ENCODE peak calls at places on chromosome X, in eight cellular contexts. One of them, this sample, is unnamed. For H3K4me1, the result is how much of the 10 kb centered on the place peaks cover.

GRCh38 chrX:75181721-75182120 is 25.6 kb upstream of the ABCB7 start:
- DNase-seq in IMR-90: peak
- DNase-seq in HCT116: no peak
- DNase-seq in neuronal stem cell: no peak
- DNase-seq in GM23248: peak
- DNase-seq in GM23338: no peak
- DNase-seq in left ventricle myocardium inferior: no peak
- DNase-seq in heart right ventricle: no peak
- DNase-seq in this sample: peak

GRCh38 chrX:114841051-114841450 is 176.4 kb downstream of the IL13RA2 start:
- DNase-seq in HCT116: no peak
- DNase-seq in neuronal stem cell: no peak
- DNase-seq in GM23338: no peak
- DNase-seq in left ventricle myocardium inferior: no peak
- DNase-seq in heart right ventricle: no peak
- DNase-seq in IMR-90: peak
- DNase-seq in GM23248: peak
- DNase-seq in this sample: no peak

GRCh38 chrX:57573754-57574153 is 18.1 kb upstream of the ZXDB start:
- DNase-seq in heart right ventricle: no peak
- DNase-seq in GM23248: peak
- DNase-seq in IMR-90: peak
- DNase-seq in left ventricle myocardium inferior: no peak
- DNase-seq in GM23338: peak
- DNase-seq in HCT116: no peak
- DNase-seq in neuronal stem cell: peak
- DNase-seq in this sample: no peak

GRCh38 chrX:41529221-41529620 is 82.1 kb downstream of the NYX start:
- DNase-seq in GM23248: no peak
- DNase-seq in heart right ventricle: no peak
- DNase-seq in neuronal stem cell: no peak
- DNase-seq in GM23338: no peak
- DNase-seq in left ventricle myocardium inferior: no peak
- DNase-seq in IMR-90: no peak
- DNase-seq in HCT116: no peak
- DNase-seq in this sample: no peak

GRCh38 chrX:106928227-106928626 is 8.0 kb downstream of the CLDN2 start:
- DNase-seq in heart right ventricle: no peak
- DNase-seq in left ventricle myocardium inferior: no peak
- DNase-seq in neuronal stem cell: no peak
- DNase-seq in GM23248: no peak
- DNase-seq in IMR-90: no peak
- DNase-seq in GM23338: no peak
- DNase-seq in HCT116: no peak
- DNase-seq in this sample: no peak

GRCh38 chrX:150582338-150582948 is 14.0 kb downstream of the MTM1 start:
- DNase-seq in left ventricle myocardium inferior: no peak
- DNase-seq in heart right ventricle: no peak
- DNase-seq in GM23338: no peak
- DNase-seq in GM23248: peak
- DNase-seq in neuronal stem cell: no peak
- DNase-seq in HCT116: no peak
- DNase-seq in IMR-90: no peak
- DNase-seq in this sample: no peak

GRCh38 chrX:108537005-108537404 is 97.4 kb downstream of the COL4A5 start:
- DNase-seq in IMR-90: peak
- DNase-seq in GM23338: peak
- DNase-seq in neuronal stem cell: peak
- DNase-seq in left ventricle myocardium inferior: no peak
- DNase-seq in GM23248: peak
- DNase-seq in HCT116: peak
- DNase-seq in heart right ventricle: no peak
- DNase-seq in this sample: peak

GRCh38 chrX:46573896-46574336 is 351 bp downstream of the CHST7 start:
- DNase-seq in left ventricle myocardium inferior: peak
- DNase-seq in GM23338: peak
- DNase-seq in neuronal stem cell: peak
- DNase-seq in IMR-90: peak
- DNase-seq in GM23248: peak
- DNase-seq in heart right ventricle: peak
- DNase-seq in HCT116: no peak
- DNase-seq in this sample: peak

GRCh38 chrX:51494409-51494808 is 2.0 kb downstream of the NUDT11 start:
- DNase-seq in heart right ventricle: no peak
- DNase-seq in HCT116: no peak
- DNase-seq in GM23248: peak
- DNase-seq in IMR-90: no peak
- DNase-seq in neuronal stem cell: no peak
- DNase-seq in left ventricle myocardium inferior: no peak
- DNase-seq in GM23338: no peak
- DNase-seq in this sample: no peak

GRCh38 chrX:25010784-25011588 is 4.8 kb downstream of the ARX start:
- DNase-seq in HCT116: no peak
- DNase-seq in neuronal stem cell: no peak
- DNase-seq in GM23248: no peak
- DNase-seq in heart right ventricle: no peak
- DNase-seq in IMR-90: no peak
- DNase-seq in left ventricle myocardium inferior: no peak
- DNase-seq in GM23338: no peak
- DNase-seq in this sample: no peak

GRCh38 chrX:85561216-85561615 is 181.8 kb upstream of the POF1B start:
- DNase-seq in neuronal stem cell: no peak
- DNase-seq in GM23338: no peak
- DNase-seq in IMR-90: no peak
- DNase-seq in HCT116: no peak
- DNase-seq in GM23248: no peak
- DNase-seq in left ventricle myocardium inferior: no peak
- DNase-seq in heart right ventricle: no peak
- DNase-seq in this sample: no peak

GRCh38 chrX:101062171-101062570 is 10.3 kb upstream of the TRMT2B start:
- DNase-seq in heart right ventricle: no peak
- DNase-seq in GM23248: peak
- DNase-seq in left ventricle myocardium inferior: no peak
- DNase-seq in GM23338: peak
- DNase-seq in neuronal stem cell: no peak
- DNase-seq in HCT116: no peak
- DNase-seq in IMR-90: peak
- DNase-seq in this sample: no peak

GRCh38 chrX:111098874-111099273 is 2.9 kb downstream of the PAK3 start:
- DNase-seq in GM23248: peak
- DNase-seq in heart right ventricle: peak
- DNase-seq in neuronal stem cell: peak
- DNase-seq in HCT116: peak
- DNase-seq in left ventricle myocardium inferior: no peak
- DNase-seq in IMR-90: peak
- DNase-seq in GM23338: peak
- DNase-seq in this sample: no peak

DNA sequence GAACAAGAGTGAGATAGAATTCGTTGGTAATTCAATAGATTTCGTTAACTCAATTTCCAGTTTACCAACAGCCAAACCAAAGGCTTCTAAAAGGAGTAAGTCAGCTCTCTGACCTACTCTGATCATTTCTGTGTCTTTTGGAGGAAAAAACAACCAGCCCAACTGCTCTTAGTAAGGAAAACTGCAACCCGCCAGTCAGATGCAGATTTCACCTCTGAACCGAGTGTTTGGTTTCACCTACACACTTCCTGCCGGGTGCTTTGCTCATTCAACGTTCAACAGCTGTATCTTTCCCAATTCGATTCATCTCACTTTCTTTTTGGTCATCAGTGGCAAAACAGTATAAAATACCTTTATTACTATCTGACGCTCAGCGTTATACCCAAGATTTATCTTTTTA is 24.5 kb downstream of the TMSB4X start:
- DNase-seq in HCT116: no peak
- DNase-seq in GM23338: peak
- DNase-seq in IMR-90: peak
- DNase-seq in GM23248: no peak
- DNase-seq in heart right ventricle: no peak
- DNase-seq in neuronal stem cell: no peak
- DNase-seq in left ventricle myocardium inferior: no peak
- DNase-seq in this sample: no peak
- H3K27ac ChIP-seq in HCT116: no peak
- H3K27ac ChIP-seq in GM23338: peak
- H3K27ac ChIP-seq in IMR-90: no peak
- H3K27ac ChIP-seq in GM23248: no peak
- H3K27ac ChIP-seq in heart right ventricle: no peak
- H3K27ac ChIP-seq in neuronal stem cell: no peak
- H3K27ac ChIP-seq in left ventricle myocardium inferior: peak
- H3K27ac ChIP-seq in this sample: no peak

GRCh38 chrX:19881559-19881958 is 5.8 kb downstream of the SH3KBP1 start:
- DNase-seq in neuronal stem cell: no peak
- DNase-seq in HCT116: no peak
- DNase-seq in IMR-90: no peak
- DNase-seq in GM23338: no peak
- DNase-seq in GM23248: no peak
- DNase-seq in left ventricle myocardium inferior: no peak
- DNase-seq in heart right ventricle: no peak
- DNase-seq in this sample: no peak

GRCh38 chrX:19877431-19877830 is 10.0 kb downstream of the SH3KBP1 start:
- DNase-seq in IMR-90: no peak
- DNase-seq in neuronal stem cell: no peak
- DNase-seq in HCT116: no peak
- DNase-seq in left ventricle myocardium inferior: no peak
- DNase-seq in heart right ventricle: no peak
- DNase-seq in GM23338: no peak
- DNase-seq in GM23248: no peak
- DNase-seq in this sample: no peak

GRCh38 chrX:19876962-19877361 is 10.4 kb downstream of the SH3KBP1 start:
- DNase-seq in heart right ventricle: no peak
- DNase-seq in IMR-90: no peak
- DNase-seq in neuronal stem cell: no peak
- DNase-seq in HCT116: no peak
- DNase-seq in GM23338: no peak
- DNase-seq in GM23248: no peak
- DNase-seq in left ventricle myocardium inferior: no peak
- DNase-seq in this sample: no peak

GRCh38 chrX:19879742-19880378 is 7.5 kb downstream of the SH3KBP1 start:
- DNase-seq in GM23248: no peak
- DNase-seq in GM23338: no peak
- DNase-seq in IMR-90: no peak
- DNase-seq in heart right ventricle: no peak
- DNase-seq in left ventricle myocardium inferior: no peak
- DNase-seq in HCT116: no peak
- DNase-seq in neuronal stem cell: no peak
- DNase-seq in this sample: no peak

GRCh38 chrX:19879181-19879580 is 8.2 kb downstream of the SH3KBP1 start:
- DNase-seq in left ventricle myocardium inferior: no peak
- DNase-seq in heart right ventricle: no peak
- DNase-seq in IMR-90: no peak
- DNase-seq in GM23248: no peak
- DNase-seq in HCT116: no peak
- DNase-seq in neuronal stem cell: no peak
- DNase-seq in GM23338: peak
- DNase-seq in this sample: no peak
- H3K4me1 ChIP-seq in left ventricle myocardium inferior: under half
- H3K4me1 ChIP-seq in heart right ventricle: under half
- H3K4me1 ChIP-seq in IMR-90: under half
- H3K4me1 ChIP-seq in GM23248: under half
- H3K4me1 ChIP-seq in HCT116: under half
- H3K4me1 ChIP-seq in neuronal stem cell: under half
- H3K4me1 ChIP-seq in GM23338: under half
- H3K4me1 ChIP-seq in this sample: under half

GRCh38 chrX:11647048-11647650 is 18.6 kb downstream of the ARHGAP6 start:
- DNase-seq in left ventricle myocardium inferior: no peak
- DNase-seq in GM23338: no peak
- DNase-seq in HCT116: no peak
- DNase-seq in neuronal stem cell: no peak
- DNase-seq in IMR-90: no peak
- DNase-seq in heart right ventricle: no peak
- DNase-seq in GM23248: no peak
- DNase-seq in this sample: no peak

DNA sequence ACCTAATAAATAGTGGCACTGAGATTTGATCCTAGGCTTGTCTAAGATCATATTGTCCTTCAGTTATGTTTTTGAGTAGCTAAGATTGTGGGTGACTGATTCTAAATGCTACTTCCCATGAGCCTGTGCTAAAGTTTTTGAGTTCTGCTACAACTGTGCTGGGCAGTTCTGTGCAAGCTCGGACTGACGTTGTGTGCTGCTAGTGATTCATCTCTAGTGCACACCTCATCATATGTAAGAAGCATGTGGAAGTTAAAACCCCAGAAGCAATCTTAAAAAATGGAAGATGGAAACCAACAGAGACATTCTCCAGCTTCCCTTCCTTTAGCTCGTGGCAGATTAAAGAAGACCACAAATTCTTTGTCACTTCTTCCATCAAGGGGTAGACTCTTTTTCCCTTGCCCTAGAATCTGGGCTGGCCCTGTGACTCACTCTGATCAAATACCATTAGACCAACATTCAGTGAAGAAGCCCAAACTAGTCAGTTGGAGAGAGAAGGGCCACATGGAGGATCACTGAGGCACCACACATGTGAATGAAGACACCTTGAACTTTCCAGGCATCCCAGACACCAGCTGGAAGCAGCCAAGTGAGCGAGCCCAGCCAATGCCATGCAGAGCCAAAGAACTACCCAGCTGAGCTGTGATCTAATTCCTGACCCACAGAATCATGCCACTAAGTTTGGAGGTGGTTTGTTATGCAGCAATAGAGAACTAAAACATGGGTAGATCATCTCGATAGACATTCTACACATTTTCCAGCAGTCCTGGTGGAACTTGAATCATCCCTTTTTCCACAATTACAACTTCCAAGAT is 16.8 kb downstream of the ARHGAP6 start:
- DNase-seq in GM23338: no peak
- DNase-seq in IMR-90: no peak
- DNase-seq in neuronal stem cell: no peak
- DNase-seq in left ventricle myocardium inferior: no peak
- DNase-seq in heart right ventricle: no peak
- DNase-seq in GM23248: peak
- DNase-seq in HCT116: no peak
- DNase-seq in this sample: peak
- H3K27ac ChIP-seq in GM23338: no peak
- H3K27ac ChIP-seq in IMR-90: no peak
- H3K27ac ChIP-seq in neuronal stem cell: no peak
- H3K27ac ChIP-seq in left ventricle myocardium inferior: no peak
- H3K27ac ChIP-seq in heart right ventricle: no peak
- H3K27ac ChIP-seq in GM23248: no peak
- H3K27ac ChIP-seq in HCT116: no peak
- H3K27ac ChIP-seq in this sample: no peak

DNA sequence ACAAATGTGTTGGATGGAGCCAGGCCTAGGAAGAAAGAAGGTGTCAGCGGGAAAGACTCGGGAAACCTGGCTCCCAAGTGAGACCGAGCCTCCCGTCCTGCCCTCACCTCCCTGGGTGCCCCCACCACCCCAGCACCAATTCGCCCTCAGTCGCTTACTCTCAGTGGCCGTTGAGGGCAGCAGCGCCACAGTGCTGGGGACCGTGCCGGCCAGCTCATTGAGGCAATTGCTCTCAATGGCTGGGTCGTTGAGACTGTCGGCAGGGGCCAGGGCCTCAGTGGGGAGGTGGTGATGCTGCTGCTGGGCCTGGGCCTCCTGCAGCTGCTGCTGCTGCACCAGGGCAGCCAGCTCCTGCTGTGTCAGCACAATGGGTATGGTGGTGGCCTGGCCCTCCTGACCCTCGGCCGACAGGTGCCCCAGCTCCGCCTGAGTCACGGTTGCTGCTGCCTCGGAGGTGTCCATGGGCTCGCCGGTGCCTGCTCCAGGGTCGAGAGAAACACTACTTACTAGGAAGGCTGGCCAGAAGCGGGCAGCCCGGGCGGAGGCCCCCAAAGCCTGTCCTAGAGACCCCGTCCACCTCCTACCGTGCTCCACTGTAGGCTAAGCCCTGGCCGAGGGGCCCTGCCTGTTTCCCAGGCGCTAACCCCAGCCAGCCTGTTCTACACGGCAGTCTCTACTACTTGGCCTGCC is 7.4 kb upstream of the RENBP start:
- DNase-seq in GM23248: no peak
- DNase-seq in IMR-90: no peak
- DNase-seq in left ventricle myocardium inferior: no peak
- DNase-seq in heart right ventricle: no peak
- DNase-seq in neuronal stem cell: no peak
- DNase-seq in GM23338: no peak
- DNase-seq in HCT116: no peak
- DNase-seq in this sample: no peak
- H3K4me1 ChIP-seq in GM23248: under half
- H3K4me1 ChIP-seq in IMR-90: under half
- H3K4me1 ChIP-seq in left ventricle myocardium inferior: under half
- H3K4me1 ChIP-seq in heart right ventricle: under half
- H3K4me1 ChIP-seq in neuronal stem cell: under half
- H3K4me1 ChIP-seq in GM23338: under half
- H3K4me1 ChIP-seq in HCT116: under half
- H3K4me1 ChIP-seq in this sample: under half

This sample was measured in foreskin keratinocyte.